ENCODE peak calls at places on chromosomes 3 and 15, in six cellular contexts. One of them, this sample, is unnamed.

GRCh38 chr15:31325432-31325975 is 1.1 kb upstream of the KLF13 start:
- DNase-seq in upper lobe of right lung: peak
- DNase-seq in RWPE2: peak
- DNase-seq in ovary: peak
- DNase-seq in fibroblast of lung: peak
- DNase-seq in epithelial cell of proximal tubule: no peak
- DNase-seq in this sample: no peak

GRCh38 chr3:172568713-172569112 is 45.5 kb upstream of the TNFSF10 start:
- DNase-seq in upper lobe of right lung: no peak
- DNase-seq in RWPE2: no peak
- DNase-seq in ovary: no peak
- DNase-seq in fibroblast of lung: no peak
- DNase-seq in epithelial cell of proximal tubule: no peak
- DNase-seq in this sample: no peak

GRCh38 chr15:92377083-92377789 is 16.4 kb upstream of the ST8SIA2 start:
- DNase-seq in upper lobe of right lung: no peak
- DNase-seq in RWPE2: no peak
- DNase-seq in ovary: no peak
- DNase-seq in fibroblast of lung: peak
- DNase-seq in epithelial cell of proximal tubule: no peak
- DNase-seq in this sample: no peak

GRCh38 chr15:64856429-64857145 is 14.9 kb downstream of the PLEKHO2 start:
- DNase-seq in upper lobe of right lung: no peak
- DNase-seq in RWPE2: no peak
- DNase-seq in ovary: peak
- DNase-seq in fibroblast of lung: peak
- DNase-seq in epithelial cell of proximal tubule: no peak
- DNase-seq in this sample: no peak

GRCh38 chr15:80234883-80235282 is 17.1 kb downstream of the CTXND1 start:
- DNase-seq in upper lobe of right lung: no peak
- DNase-seq in RWPE2: no peak
- DNase-seq in ovary: no peak
- DNase-seq in fibroblast of lung: peak
- DNase-seq in epithelial cell of proximal tubule: no peak
- DNase-seq in this sample: peak

GRCh38 chr3:197811343-197811742 is 20.3 kb downstream of the LRCH3 start:
- DNase-seq in upper lobe of right lung: no peak
- DNase-seq in RWPE2: no peak
- DNase-seq in ovary: peak
- DNase-seq in fibroblast of lung: peak
- DNase-seq in epithelial cell of proximal tubule: no peak
- DNase-seq in this sample: no peak

GRCh38 chr3:191973820-191974219 is 512.9 kb downstream of the PYDC2 start:
- DNase-seq in upper lobe of right lung: no peak
- DNase-seq in RWPE2: no peak
- DNase-seq in ovary: no peak
- DNase-seq in fibroblast of lung: no peak
- DNase-seq in epithelial cell of proximal tubule: no peak
- DNase-seq in this sample: no peak

GRCh38 chr3:56494679-56495322 is 26.5 kb upstream of the ERC2 start:
- DNase-seq in upper lobe of right lung: peak
- DNase-seq in RWPE2: peak
- DNase-seq in ovary: peak
- DNase-seq in fibroblast of lung: peak
- DNase-seq in epithelial cell of proximal tubule: peak
- DNase-seq in this sample: peak

GRCh38 chr3:50102558-50102957 is 13.8 kb downstream of the RBM5 start:
- DNase-seq in upper lobe of right lung: no peak
- DNase-seq in RWPE2: no peak
- DNase-seq in ovary: no peak
- DNase-seq in fibroblast of lung: no peak
- DNase-seq in epithelial cell of proximal tubule: no peak
- DNase-seq in this sample: no peak

GRCh38 chr15:94141802-94142201 is 89.6 kb upstream of the MCTP2 start:
- DNase-seq in upper lobe of right lung: no peak
- DNase-seq in RWPE2: no peak
- DNase-seq in ovary: no peak
- DNase-seq in fibroblast of lung: no peak
- DNase-seq in epithelial cell of proximal tubule: no peak
- DNase-seq in this sample: no peak

GRCh38 chr3:54966979-54967378 is 39.1 kb upstream of the LRTM1 start:
- DNase-seq in upper lobe of right lung: no peak
- DNase-seq in RWPE2: no peak
- DNase-seq in ovary: no peak
- DNase-seq in fibroblast of lung: no peak
- DNase-seq in epithelial cell of proximal tubule: no peak
- DNase-seq in this sample: no peak

GRCh38 chr3:54962200-54962599 is 34.3 kb upstream of the LRTM1 start:
- DNase-seq in upper lobe of right lung: no peak
- DNase-seq in RWPE2: no peak
- DNase-seq in ovary: no peak
- DNase-seq in fibroblast of lung: peak
- DNase-seq in epithelial cell of proximal tubule: no peak
- DNase-seq in this sample: no peak

GRCh38 chr3:54965746-54966145 is 37.9 kb upstream of the LRTM1 start:
- DNase-seq in upper lobe of right lung: no peak
- DNase-seq in RWPE2: no peak
- DNase-seq in ovary: no peak
- DNase-seq in fibroblast of lung: peak
- DNase-seq in epithelial cell of proximal tubule: no peak
- DNase-seq in this sample: no peak

GRCh38 chr3:54963621-54964020 is 35.8 kb upstream of the LRTM1 start:
- DNase-seq in upper lobe of right lung: no peak
- DNase-seq in RWPE2: no peak
- DNase-seq in ovary: no peak
- DNase-seq in fibroblast of lung: no peak
- DNase-seq in epithelial cell of proximal tubule: no peak
- DNase-seq in this sample: no peak

GRCh38 chr3:54964081-54964480 is 36.2 kb upstream of the LRTM1 start:
- DNase-seq in upper lobe of right lung: no peak
- DNase-seq in RWPE2: no peak
- DNase-seq in ovary: no peak
- DNase-seq in fibroblast of lung: no peak
- DNase-seq in epithelial cell of proximal tubule: no peak
- DNase-seq in this sample: no peak
- H3K4me3 ChIP-seq in upper lobe of right lung: no peak
- H3K4me3 ChIP-seq in RWPE2: no peak
- H3K4me3 ChIP-seq in ovary: no peak
- H3K4me3 ChIP-seq in fibroblast of lung: no peak
- H3K4me3 ChIP-seq in epithelial cell of proximal tubule: no peak
- H3K4me3 ChIP-seq in this sample: no peak

GRCh38 chr3:19046440-19046839 is 101.9 kb upstream of the KCNH8 start:
- DNase-seq in upper lobe of right lung: no peak
- DNase-seq in RWPE2: no peak
- DNase-seq in ovary: no peak
- DNase-seq in fibroblast of lung: no peak
- DNase-seq in epithelial cell of proximal tubule: no peak
- DNase-seq in this sample: no peak
- TF ChIP-seq CTCF in upper lobe of right lung: peak
- TF ChIP-seq CTCF in RWPE2: peak
- TF ChIP-seq CTCF in ovary: no peak
- TF ChIP-seq CTCF in fibroblast of lung: no peak
- TF ChIP-seq CTCF in epithelial cell of proximal tubule: peak
- TF ChIP-seq CTCF in this sample: no peak

GRCh38 chr3:58112185-58112535 is 98.6 kb downstream of the DNASE1L3 start:
- DNase-seq in upper lobe of right lung: no peak
- DNase-seq in RWPE2: no peak
- DNase-seq in ovary: no peak
- DNase-seq in fibroblast of lung: no peak
- DNase-seq in epithelial cell of proximal tubule: no peak
- DNase-seq in this sample: no peak

GRCh38 chr3:58109752-58110151 is 101.0 kb downstream of the DNASE1L3 start:
- DNase-seq in upper lobe of right lung: no peak
- DNase-seq in RWPE2: no peak
- DNase-seq in ovary: no peak
- DNase-seq in fibroblast of lung: no peak
- DNase-seq in epithelial cell of proximal tubule: no peak
- DNase-seq in this sample: no peak

GRCh38 chr3:58116161-58116955 is 94.4 kb downstream of the DNASE1L3 start:
- DNase-seq in upper lobe of right lung: no peak
- DNase-seq in RWPE2: no peak
- DNase-seq in ovary: no peak
- DNase-seq in fibroblast of lung: no peak
- DNase-seq in epithelial cell of proximal tubule: no peak
- DNase-seq in this sample: peak

GRCh38 chr3:58107597-58107996 is 99.4 kb downstream of the FLNB start:
- DNase-seq in upper lobe of right lung: no peak
- DNase-seq in RWPE2: no peak
- DNase-seq in ovary: no peak
- DNase-seq in fibroblast of lung: no peak
- DNase-seq in epithelial cell of proximal tubule: no peak
- DNase-seq in this sample: no peak

DNA sequence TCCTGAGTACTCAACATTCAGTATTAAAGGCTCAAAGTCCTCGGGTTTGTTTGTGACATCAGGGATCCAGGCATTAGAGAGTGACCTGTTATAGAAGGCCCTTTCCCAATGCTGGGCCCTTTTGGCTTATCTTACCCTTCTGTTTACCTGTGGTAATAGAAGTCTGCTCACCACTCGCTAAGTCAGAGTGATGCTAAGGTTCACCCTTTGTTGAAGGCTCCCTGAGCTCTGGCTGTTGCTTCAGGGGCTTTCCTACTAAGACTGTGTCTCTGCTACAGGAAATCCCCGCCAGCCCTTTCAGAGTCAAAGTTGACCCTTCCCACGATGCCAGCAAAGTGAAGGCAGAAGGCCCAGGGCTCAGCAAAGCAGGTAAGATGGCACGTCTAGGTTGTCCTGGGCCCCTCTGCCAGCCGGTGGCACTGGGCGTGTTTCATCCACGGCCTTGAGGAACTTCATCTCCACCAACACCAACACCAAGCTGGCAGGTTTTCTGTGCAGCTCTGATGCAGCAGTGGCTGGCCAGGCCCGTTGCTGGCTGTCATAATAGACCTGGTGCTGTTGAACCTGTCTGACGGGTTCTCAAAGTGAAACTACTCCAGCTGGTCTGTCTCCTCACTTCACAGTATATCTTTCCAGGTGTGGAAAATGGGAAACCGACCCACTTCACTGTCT is 99.1 kb downstream of the DNASE1L3 start:
- DNase-seq in upper lobe of right lung: peak
- DNase-seq in RWPE2: peak
- DNase-seq in ovary: no peak
- DNase-seq in fibroblast of lung: no peak
- DNase-seq in epithelial cell of proximal tubule: no peak
- DNase-seq in this sample: peak
- H3K4me3 ChIP-seq in upper lobe of right lung: no peak
- H3K4me3 ChIP-seq in RWPE2: no peak
- H3K4me3 ChIP-seq in ovary: no peak
- H3K4me3 ChIP-seq in fibroblast of lung: no peak
- H3K4me3 ChIP-seq in epithelial cell of proximal tubule: no peak
- H3K4me3 ChIP-seq in this sample: no peak

GRCh38 chr3:67044955-67045354 is 46.8 kb downstream of the KBTBD8 start:
- DNase-seq in upper lobe of right lung: no peak
- DNase-seq in RWPE2: no peak
- DNase-seq in ovary: no peak
- DNase-seq in fibroblast of lung: peak
- DNase-seq in epithelial cell of proximal tubule: no peak
- DNase-seq in this sample: no peak

GRCh38 chr3:67048067-67048715 is 50.1 kb downstream of the KBTBD8 start:
- DNase-seq in upper lobe of right lung: no peak
- DNase-seq in RWPE2: no peak
- DNase-seq in ovary: no peak
- DNase-seq in fibroblast of lung: no peak
- DNase-seq in epithelial cell of proximal tubule: no peak
- DNase-seq in this sample: no peak

GRCh38 chr3:67045711-67046465 is 47.8 kb downstream of the KBTBD8 start:
- DNase-seq in upper lobe of right lung: no peak
- DNase-seq in RWPE2: no peak
- DNase-seq in ovary: no peak
- DNase-seq in fibroblast of lung: no peak
- DNase-seq in epithelial cell of proximal tubule: no peak
- DNase-seq in this sample: no peak

GRCh38 chr3:67044295-67044694 is 46.2 kb downstream of the KBTBD8 start:
- DNase-seq in upper lobe of right lung: no peak
- DNase-seq in RWPE2: no peak
- DNase-seq in ovary: no peak
- DNase-seq in fibroblast of lung: peak
- DNase-seq in epithelial cell of proximal tubule: no peak
- DNase-seq in this sample: no peak

GRCh38 chr3:67048716-67049076 is 50.6 kb downstream of the KBTBD8 start:
- DNase-seq in upper lobe of right lung: no peak
- DNase-seq in RWPE2: no peak
- DNase-seq in ovary: no peak
- DNase-seq in fibroblast of lung: no peak
- DNase-seq in epithelial cell of proximal tubule: no peak
- DNase-seq in this sample: no peak
- TF ChIP-seq CTCF in upper lobe of right lung: no peak
- TF ChIP-seq CTCF in RWPE2: no peak
- TF ChIP-seq CTCF in ovary: no peak
- TF ChIP-seq CTCF in fibroblast of lung: no peak
- TF ChIP-seq CTCF in epithelial cell of proximal tubule: no peak
- TF ChIP-seq CTCF in this sample: no peak

This sample was measured in GM12864.